ENCODE peak calls at places on chromosomes 5 and 9, in seven cellular contexts. B, M, H, Z, K, Q and Y are unnamed samples. For H3K9me3 and H3K27me3, the result is how much of the 10 kb centered on the place peaks cover.

GRCh38 chr5:94916619-94917018 is 298.1 kb downstream of the SLF1 start:
- DNase-seq in Q (no peak), Z (no peak), B (no peak), K (no peak), M (no peak), H (no peak), Y (no peak)

GRCh38 chr9:37976714-37977477 is 73.0 kb upstream of the SLC25A51 start:
- DNase-seq in M (peak), B (no peak), K (no peak), H (no peak), Q (no peak), Z (no peak), Y (no peak)

GRCh38 chr5:91079037-91079436 is 304.1 kb downstream of the ARRDC3 start:
- DNase-seq in K (no peak), Q (no peak), Z (no peak), H (no peak), B (no peak), M (no peak), Y (no peak)

GRCh38 chr9:133935328-133936040 is 56.6 kb downstream of the VAV2 start:
- DNase-seq in B (no peak), K (peak), M (peak), Z (peak), H (peak), Q (peak), Y (peak)

GRCh38 chr5:126394211-126394828 is 28.9 kb upstream of the GRAMD2B start:
- DNase-seq in M (no peak), B (no peak), K (no peak), Z (no peak), Q (no peak), H (no peak), Y (no peak)

GRCh38 chr5:103800728-103801127 is 238.1 kb upstream of the NUDT12 start:
- DNase-seq in Z (no peak), H (no peak), K (no peak), M (no peak), Q (no peak), B (no peak), Y (no peak)

GRCh38 chr5:155466851-155467250 is 453.3 kb downstream of the KIF4B start:
- DNase-seq in Q (no peak), K (no peak), H (no peak), B (no peak), Z (no peak), M (no peak), Y (no peak)

GRCh38 chr5:99248066-99248465 is 319.3 kb upstream of the CHD1 start:
- DNase-seq in H (no peak), B (no peak), K (no peak), Z (no peak), M (no peak), Q (no peak), Y (no peak)

GRCh38 chr9:78029601-78030552 is 1.7 kb downstream of the GNAQ start:
- DNase-seq in Q (peak), H (no peak), B (peak), M (no peak), Z (no peak), K (no peak), Y (peak)

GRCh38 chr5:151708126-151708525 is 21.4 kb upstream of the SPARC start:
- DNase-seq in K (no peak), B (no peak), M (no peak), Q (peak), Z (no peak), H (no peak), Y (no peak)

GRCh38 chr9:61665829-61666228 is 476.0 kb downstream of the SPATA31A7 start:
- DNase-seq in Z (peak), H (no peak), M (no peak), Q (no peak), K (no peak), B (no peak), Y (no peak)

GRCh38 chr5:171249460-171249859 is 59.6 kb upstream of the TLX3 start:
- DNase-seq in K (no peak), M (no peak), H (no peak), B (no peak), Z (no peak), Q (no peak), Y (no peak)

GRCh38 chr5:160048131-160048530 is 39.2 kb downstream of the TTC1 start:
- DNase-seq in Z (peak), M (no peak), Q (no peak), H (no peak), K (no peak), B (no peak), Y (peak)

GRCh38 chr9:86578722-86579121 is 224.5 kb upstream of the TUT7 start:
- DNase-seq in Q (no peak), Z (no peak), B (no peak), H (no peak), K (no peak), M (no peak), Y (no peak)

GRCh38 chr9:127130661-127131538 is 8.5 kb upstream of the ANGPTL2 start:
- DNase-seq in Q (no peak), M (no peak), K (no peak), B (peak), H (peak), Z (peak), Y (peak)

GRCh38 chr9:133995012-133995896 is 3.1 kb upstream of the VAV2 start:
- DNase-seq in K (no peak), Q (no peak), B (peak), M (no peak), H (no peak), Z (no peak), Y (peak)

GRCh38 chr5:147855774-147856069 is 22.8 kb upstream of the SCGB3A2 start:
- DNase-seq in Q (no peak), B (no peak), Z (no peak), K (no peak), M (no peak), H (no peak), Y (no peak)

GRCh38 chr9:126700296-126700695 is 86.6 kb downstream of the LMX1B start:
- DNase-seq in K (no peak), M (no peak), Q (no peak), Z (no peak), B (no peak), H (no peak), Y (no peak)

GRCh38 chr5:56019306-56020272 is 24.8 kb upstream of the IL6ST start:
- DNase-seq in B (no peak), M (no peak), Q (no peak), H (no peak), K (no peak), Z (no peak), Y (no peak)

GRCh38 chr5:60529001-60529400 is 171.0 kb downstream of the DEPDC1B start:
- DNase-seq in Z (no peak), B (no peak), K (no peak), Q (no peak), H (no peak), M (no peak), Y (no peak)

GRCh38 chr5:76402251-76402879 is 720 bp upstream of the IQGAP2 start:
- DNase-seq in Q (peak), H (peak), K (peak), Z (no peak), B (no peak), M (peak), Y (peak)

GRCh38 chr5:124121198-124121597 is 609.2 kb downstream of the CSNK1G3 start:
- DNase-seq in Z (no peak), B (no peak), H (no peak), M (no peak), Q (no peak), K (no peak), Y (no peak)
- H3K9me3 ChIP-seq in Z (under half), B (under half), H (under half), M (under half), Q (under half), K (under half), Y (under half)

GRCh38 chr5:43940562-43940961 is 337.6 kb downstream of the NNT start:
- DNase-seq in Q (no peak), H (no peak), Z (no peak), K (no peak), M (no peak), B (no peak), Y (no peak)

DNA sequence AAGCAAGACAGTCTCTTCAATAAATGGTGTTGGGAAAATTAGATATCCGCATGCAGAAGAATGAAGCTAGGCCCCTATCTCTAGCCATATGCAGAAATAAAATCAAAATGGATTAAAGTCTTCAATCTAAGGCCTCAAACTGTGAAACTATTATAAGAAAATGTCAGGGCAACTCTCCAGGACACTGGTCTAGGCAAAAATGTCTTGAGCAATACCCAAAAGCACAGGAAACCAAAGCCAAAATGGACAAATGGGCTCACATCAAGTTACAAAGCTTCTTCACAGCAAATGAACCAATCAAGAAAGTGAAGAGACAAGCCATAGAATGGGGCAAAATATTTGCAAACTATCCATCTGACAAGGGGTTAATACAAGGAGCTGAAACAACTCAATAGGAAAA is 338.8 kb downstream of the NNT start:
- DNase-seq in Z (no peak), H (no peak), Q (no peak), B (no peak), K (no peak), M (no peak), Y (no peak)
- TF ChIP-seq CTCF in Z (no peak), H (no peak), Q (no peak), B (no peak), K (no peak), M (no peak), Y (no peak)

GRCh38 chr9:114196117-114196516 is 40.8 kb downstream of the COL27A1 start:
- DNase-seq in M (no peak), B (no peak), H (no peak), Z (no peak), Q (no peak), K (no peak), Y (no peak)

GRCh38 chr9:114189823-114190562 is 34.7 kb downstream of the COL27A1 start:
- DNase-seq in M (no peak), B (no peak), Q (no peak), Z (no peak), K (no peak), H (no peak), Y (no peak)

GRCh38 chr9:114192539-114192938 is 37.2 kb downstream of the COL27A1 start:
- DNase-seq in H (no peak), Z (no peak), B (no peak), M (no peak), K (no peak), Q (no peak), Y (no peak)

GRCh38 chr9:114190563-114190905 is 35.2 kb downstream of the COL27A1 start:
- DNase-seq in H (no peak), M (no peak), Q (no peak), K (no peak), B (no peak), Z (no peak), Y (no peak)

GRCh38 chr9:114193090-114193489 is 37.8 kb downstream of the COL27A1 start:
- DNase-seq in H (no peak), B (no peak), M (no peak), Z (no peak), Q (no peak), K (no peak), Y (no peak)
- H3K27me3 ChIP-seq in H (under half), B (under half), M (under half), Z (under half), Q (under half), K (under half), Y (under half)

GRCh38 chr5:2282034-2282690 is 399.4 kb upstream of the IRX4 start:
- DNase-seq in M (no peak), Z (no peak), Q (no peak), H (no peak), K (no peak), B (no peak), Y (no peak)
- H3K9me3 ChIP-seq in M (under half), Z (under half), Q (under half), H (under half), K (under half), B (under half), Y (under half)

DNA sequence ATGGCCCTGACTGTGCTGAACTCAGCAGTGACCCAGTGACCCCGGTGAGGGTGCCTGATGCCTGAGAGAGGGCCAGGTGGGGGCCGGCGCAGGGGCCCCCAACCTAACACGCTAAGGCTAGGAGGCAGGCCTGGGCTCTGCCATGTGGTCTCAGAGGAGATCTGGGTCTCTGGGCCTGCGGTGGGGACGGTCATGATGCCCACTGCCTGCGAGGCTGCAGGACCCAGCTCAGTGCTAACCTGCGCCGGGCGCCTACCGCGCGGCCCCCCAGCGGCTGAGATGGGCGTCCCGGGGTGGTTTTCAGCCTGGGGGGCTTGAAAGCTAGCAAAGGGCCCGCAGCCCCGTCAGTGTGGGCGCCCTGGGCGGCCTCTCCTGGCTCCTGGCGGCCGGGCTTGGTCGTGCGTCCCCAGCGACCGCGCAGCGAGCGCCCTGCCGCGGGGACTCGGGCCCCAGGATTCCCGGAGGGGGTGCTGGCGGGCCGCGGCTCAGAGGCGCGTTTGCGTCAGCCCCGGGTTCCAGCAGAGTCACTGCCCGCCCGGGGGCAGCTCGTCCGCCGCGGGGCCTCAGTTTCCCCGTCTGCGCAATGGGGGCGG is 2.5 kb downstream of the EGFL7 start:
- DNase-seq in K (no peak), Q (no peak), M (no peak), H (no peak), Z (no peak), B (no peak), Y (no peak)
- TF ChIP-seq CTCF in K (no peak), Q (no peak), M (no peak), H (peak), Z (no peak), B (no peak), Y (no peak)

GRCh38 chr9:129481424-129481823 is 139.5 kb downstream of the C9orf50 start:
- DNase-seq in Z (no peak), B (no peak), M (no peak), Q (no peak), K (no peak), H (no peak), Y (no peak)
- H3K27me3 ChIP-seq in Z (under half), B (under half), M (under half), Q (under half), K (under half), H (under half), Y (under half)

GRCh38 chr9:23945897-23946296 is 119.9 kb upstream of the ELAVL2 start:
- DNase-seq in H (no peak), Q (no peak), M (no peak), B (no peak), Z (no peak), K (no peak), Y (no peak)
- H3K9me3 ChIP-seq in H (half or more), Q (under half), M (under half), B (under half), Z (under half), K (under half), Y (under half)

DNA sequence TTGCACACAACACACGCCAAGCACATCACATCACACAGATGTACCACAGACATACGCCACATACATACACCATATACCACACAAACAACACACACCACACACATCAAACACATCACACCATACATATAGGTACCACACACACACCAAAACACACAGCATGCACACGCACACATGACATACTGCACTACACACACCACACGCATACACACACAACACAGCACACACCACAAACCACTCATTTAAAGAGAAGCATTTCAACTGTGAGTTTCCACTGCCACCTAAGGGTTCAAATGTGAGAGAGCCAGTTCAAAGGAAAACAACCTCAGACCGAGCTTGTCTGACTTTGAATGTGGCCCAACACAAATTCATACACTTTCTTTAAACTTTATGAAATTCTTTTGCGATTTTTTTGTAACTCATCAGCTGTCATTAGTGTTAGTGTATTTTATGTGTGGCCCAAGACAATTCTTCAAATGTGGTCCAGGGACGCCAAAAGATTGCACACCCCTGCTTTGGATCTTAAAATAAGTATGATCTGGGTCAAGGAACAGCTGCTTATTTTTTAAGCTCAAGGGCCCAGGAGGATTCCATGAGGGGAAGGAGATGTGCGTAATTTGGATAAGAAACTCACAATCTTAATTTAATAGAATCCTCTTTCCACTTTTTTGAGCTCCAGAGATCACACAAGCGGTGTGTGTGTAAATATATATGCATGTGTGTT is 494.6 kb downstream of the GADD45G start:
- DNase-seq in Z (no peak), B (no peak), H (no peak), K (no peak), Q (no peak), M (no peak), Y (no peak)
- TF ChIP-seq CTCF in Z (no peak), B (peak), H (peak), K (peak), Q (peak), M (peak), Y (peak)

GRCh38 chr9:135100241-135101067 is 13.0 kb downstream of the OLFM1 start:
- DNase-seq in H (no peak), B (no peak), Q (no peak), Z (no peak), M (no peak), K (no peak), Y (no peak)
- H3K27me3 ChIP-seq in H (under half), B (under half), Q (under half), Z (under half), M (under half), K (under half), Y (under half)